ENCODE peak calls at places on chromosomes 11 and 22, in five cellular contexts. X is uterus, U is suprapubic skin, A is heart right ventricle, Y is endodermal cell. D is an unnamed sample. For H3K4me1, the result is how much of the 10 kb centered on the place peaks cover.

GRCh38 chr22:24761888-24762675 is 12.4 kb downstream of the PIWIL3 start:
- DNase-seq in Y (no peak), X (no peak), U (no peak), A (no peak), D (no peak)

GRCh38 chr11:111851636-111852035 is 19.7 kb downstream of the ALG9 start:
- DNase-seq in U (no peak), Y (no peak), A (no peak), X (no peak), D (no peak)

GRCh38 chr11:95097209-95097608 is 7.6 kb downstream of the ENDOD1 start:
- DNase-seq in X (no peak), U (no peak), A (no peak), Y (no peak), D (no peak)

GRCh38 chr11:12745787-12746186 is 71.6 kb downstream of the TEAD1 start:
- DNase-seq in U (no peak), Y (no peak), X (no peak), A (no peak), D (no peak)

GRCh38 chr11:65426839-65427690 is 4.5 kb downstream of the NEAT1 start:
- DNase-seq in A (no peak), Y (peak), U (peak), X (peak), D (peak)

GRCh38 chr11:2742611-2743426 is 43.0 kb upstream of the KCNQ1OT1 start:
- DNase-seq in Y (no peak), X (no peak), A (no peak), U (peak), D (no peak)

GRCh38 chr11:67373916-67374570 is 645 bp upstream of the CLCF1 start:
- DNase-seq in A (peak), X (peak), U (no peak), Y (peak), D (peak)

GRCh38 chr11:34345012-34345804 is 12.6 kb downstream of the ABTB2 start:
- DNase-seq in X (peak), U (no peak), A (peak), Y (no peak), D (peak)

GRCh38 chr11:114036156-114036811 is 23.2 kb upstream of the ZBTB16 start:
- DNase-seq in X (peak), U (peak), Y (peak), A (peak), D (peak)

GRCh38 chr11:77209663-77210062 is 81.6 kb downstream of the MYO7A start:
- DNase-seq in Y (no peak), U (no peak), X (no peak), A (no peak), D (no peak)

GRCh38 chr11:14259186-14259784 is 99.7 kb downstream of the RRAS2 start:
- DNase-seq in A (no peak), X (no peak), U (no peak), Y (peak), D (no peak)

GRCh38 chr22:26957176-26957575 is 299.8 kb downstream of the MIAT start:
- DNase-seq in Y (no peak), A (no peak), U (no peak), X (no peak), D (no peak)

GRCh38 chr11:44614281-44614680 is 48.8 kb downstream of the CD82 start:
- DNase-seq in A (no peak), U (no peak), Y (no peak), X (no peak), D (no peak)

GRCh38 chr11:112004389-112004788 is 20.8 kb upstream of the DLAT start:
- DNase-seq in A (no peak), U (no peak), Y (peak), X (no peak), D (no peak)

GRCh38 chr11:115226556-115226955 is 277.7 kb downstream of the CADM1 start:
- DNase-seq in X (no peak), Y (peak), A (no peak), U (no peak), D (no peak)

GRCh38 chr22:19687561-19688300 is 26.6 kb upstream of the SEPTIN5 start:
- DNase-seq in A (no peak), U (no peak), Y (peak), X (no peak), D (no peak)

GRCh38 chr11:66336234-66337102 is at the start of gene RIN1:
- DNase-seq in Y (peak), X (peak), A (peak), U (peak), D (peak)

DNA sequence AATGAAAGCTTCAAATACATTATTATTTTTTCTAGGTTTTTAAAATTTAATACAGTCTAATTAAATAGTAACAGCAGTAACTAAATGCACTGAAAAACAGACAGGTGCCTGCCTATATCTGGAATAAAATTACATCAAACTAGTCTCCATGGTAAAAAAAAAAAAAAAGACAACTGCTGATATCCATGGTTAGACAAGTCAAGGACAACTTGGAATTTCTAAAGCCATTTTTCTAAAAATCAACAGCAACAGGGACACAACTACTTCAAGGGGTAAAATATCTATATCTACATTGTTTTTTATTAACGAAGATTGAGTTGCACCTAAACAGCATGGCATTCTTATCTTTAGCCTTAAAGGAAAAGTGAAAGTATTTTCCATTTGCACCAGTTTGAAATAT is 74.7 kb upstream of the VPREB1 start:
- DNase-seq in A (no peak), X (no peak), Y (no peak), U (no peak), D (no peak)
- H3K4me1 ChIP-seq in A (under half), X (under half), Y (under half), U (under half), D (under half)

GRCh38 chr22:39169797-39170466 is 17.5 kb upstream of the CBX7 start:
- DNase-seq in A (no peak), X (no peak), Y (peak), U (no peak), D (no peak)

GRCh38 chr22:39173787-39174497 is 21.5 kb upstream of the CBX7 start:
- DNase-seq in U (no peak), X (no peak), A (no peak), Y (peak), D (peak)

GRCh38 chr22:39171623-39172264 is 19.3 kb upstream of the CBX7 start:
- DNase-seq in Y (peak), X (no peak), U (no peak), A (no peak), D (no peak)

GRCh38 chr22:39173050-39173706 is 20.7 kb upstream of the CBX7 start:
- DNase-seq in Y (peak), U (no peak), X (no peak), A (no peak), D (no peak)

GRCh38 chr22:39170825-39171622 is 18.5 kb upstream of the CBX7 start:
- DNase-seq in A (peak), X (peak), U (peak), Y (peak), D (peak)
- H3K4me1 ChIP-seq in A (half or more), X (under half), U (under half), Y (under half), D (under half)

GRCh38 chr22:22067192-22067591 is 84.6 kb upstream of the TOP3B start:
- DNase-seq in X (no peak), A (no peak), U (no peak), Y (no peak), D (no peak)
- H3K4me1 ChIP-seq in X (under half), A (under half), U (under half), Y (under half), D (under half)

DNA sequence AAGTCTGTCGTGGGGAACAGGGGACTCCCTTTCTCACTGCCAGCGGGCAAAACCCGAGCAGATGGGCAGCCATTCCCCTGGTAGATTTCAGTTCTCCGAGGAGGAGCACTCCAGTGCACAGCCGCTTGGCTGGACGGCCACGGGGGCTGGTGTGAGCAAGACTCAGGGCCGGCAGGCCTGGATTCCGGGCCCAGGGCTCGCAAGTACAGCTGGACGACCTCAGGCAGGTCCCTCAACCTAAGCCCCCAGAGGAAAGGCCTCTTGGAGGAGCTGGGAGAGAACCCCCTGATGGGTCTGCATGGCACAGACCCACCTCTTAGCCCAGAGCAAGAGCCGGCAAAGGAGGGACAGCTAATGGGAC is 31.3 kb upstream of the TCF20 start:
- DNase-seq in X (no peak), Y (no peak), A (no peak), U (no peak), D (no peak)
- H3K4me1 ChIP-seq in X (under half), Y (under half), A (under half), U (under half), D (under half)

D was measured in ovary.